ENCODE peak calls at places on chromosome 10, in six cellular contexts. Y, K, Z, V, X and L are unnamed samples.
A peak's percentile ranks its signal among the peaks of the same experiment; 100 is the strongest.

GRCh38 chr10:115355162-115355760 is 262.1 kb downstream of the ATRNL1 start:
- DNase-seq in V (peak; percentile 55), Z (no peak), K (no peak), X (peak; percentile 30), Y (no peak), L (peak; percentile 52)

GRCh38 chr10:69502589-69502988 is 51.3 kb downstream of the TSPAN15 start:
- DNase-seq in X (peak; percentile 13), Y (no peak), Z (peak; percentile 48), V (no peak), K (no peak), L (no peak)

GRCh38 chr10:131012641-131012985 is 298.9 kb downstream of the TCERG1L start:
- DNase-seq in K (no peak), V (no peak), Z (no peak), Y (no peak), X (no peak), L (no peak)

GRCh38 chr10:58384536-58384998 is 643 bp upstream of the TFAM start:
- DNase-seq in Z (no peak), Y (no peak), K (no peak), V (no peak), X (no peak), L (no peak)

GRCh38 chr10:71837085-71837827 is 13.8 kb downstream of the PSAP start:
- DNase-seq in Z (no peak), K (no peak), V (no peak), X (peak; percentile 31), Y (no peak), L (no peak)

GRCh38 chr10:104485632-104486031 is 132.0 kb downstream of the CFAP58 start:
- DNase-seq in X (no peak), V (no peak), Y (no peak), K (no peak), Z (no peak), L (no peak)

GRCh38 chr10:63887026-63887589 is 365.9 kb downstream of the REEP3 start:
- DNase-seq in K (no peak), Z (no peak), X (no peak), Y (no peak), V (no peak), L (no peak)

GRCh38 chr10:20146004-20146403 is 329.8 kb downstream of the PLXDC2 start:
- DNase-seq in K (no peak), Z (no peak), V (no peak), X (no peak), Y (no peak), L (no peak)

GRCh38 chr10:102948163-102948562 is 30.1 kb downstream of the CNNM2 start:
- DNase-seq in Y (no peak), Z (no peak), X (no peak), K (no peak), V (no peak), L (no peak)

GRCh38 chr10:114806572-114807391 is 14.8 kb upstream of the FHIP2A start:
- DNase-seq in Z (no peak), V (no peak), Y (no peak), X (no peak), K (no peak), L (no peak)

GRCh38 chr10:49609283-49610014 is 661 bp upstream of the SLC18A3 start:
- DNase-seq in Z (peak; percentile 7), Y (no peak), K (no peak), X (no peak), V (no peak), L (no peak)

GRCh38 chr10:50593523-50593922 is 30.2 kb downstream of the SGMS1 start:
- DNase-seq in Z (no peak), Y (no peak), V (no peak), X (no peak), K (no peak), L (no peak)

GRCh38 chr10:70774810-70775678 is 10.1 kb downstream of the TBATA start:
- DNase-seq in K (no peak), Z (no peak), X (peak; percentile 17), V (no peak), Y (no peak), L (no peak)

GRCh38 chr10:129917936-129918335 is 46.1 kb downstream of the EBF3 start:
- DNase-seq in K (no peak), V (no peak), X (no peak), Z (no peak), Y (no peak), L (no peak)

GRCh38 chr10:12351447-12351846 is 2.1 kb downstream of the CAMK1D start:
- DNase-seq in X (no peak), Y (no peak), Z (no peak), K (peak; percentile 12), V (no peak), L (no peak)

GRCh38 chr10:127949831-127950230 is 42.9 kb downstream of the PTPRE start:
- DNase-seq in K (no peak), X (no peak), Y (no peak), Z (no peak), V (no peak), L (no peak)

GRCh38 chr10:76667307-76668012 is 970.1 kb downstream of the KCNMA1 start:
- DNase-seq in Z (no peak), V (no peak), X (no peak), K (no peak), Y (no peak), L (no peak)

GRCh38 chr10:11746883-11747539 is 4.8 kb downstream of the ECHDC3 start:
- DNase-seq in K (no peak), Z (no peak), V (no peak), Y (no peak), X (no peak), L (no peak)

GRCh38 chr10:126166797-126167196 is 221.5 kb downstream of the ADAM12 start:
- DNase-seq in Y (no peak), X (no peak), K (no peak), V (no peak), Z (no peak), L (no peak)

GRCh38 chr10:70478191-70479160 is at the start of gene PALD1:
- DNase-seq in X (peak; percentile 51), K (peak; percentile 14), V (peak; percentile 51), Y (no peak), Z (peak; percentile 62), L (peak; percentile 27)

GRCh38 chr10:110226926-110227641 is 19.7 kb downstream of the MXI1 start:
- DNase-seq in K (peak; percentile 68), V (peak; percentile 33), Y (peak; percentile 69), Z (peak; percentile 89), X (peak; percentile 83), L (no peak)

GRCh38 chr10:115981056-115981455 is 291.9 kb downstream of the GFRA1 start:
- DNase-seq in K (no peak), X (no peak), Z (no peak), Y (no peak), V (no peak), L (no peak)

GRCh38 chr10:72061491-72061890 is 26.9 kb downstream of the SPOCK2 start:
- DNase-seq in Z (no peak), V (peak; percentile 46), Y (no peak), X (no peak), K (no peak), L (no peak)

GRCh38 chr10:97689637-97690036 is 2.6 kb upstream of the AVPI1 start:
- DNase-seq in Z (no peak), K (no peak), V (peak; percentile 24), Y (no peak), X (no peak), L (peak; percentile 65)

GRCh38 chr10:110274072-110274627 is 30.6 kb downstream of the SMNDC1 start:
- DNase-seq in X (no peak), Z (no peak), Y (no peak), K (no peak), V (no peak), L (no peak)

GRCh38 chr10:102493771-102494170 is 8.7 kb downstream of the ACTR1A start:
- DNase-seq in X (no peak), Y (no peak), Z (no peak), V (no peak), K (no peak), L (no peak)

GRCh38 chr10:21993360-21994001 is 10.0 kb downstream of the DNAJC1 start:
- DNase-seq in V (no peak), X (no peak), Z (no peak), Y (no peak), K (no peak), L (peak; percentile 41)